ENCODE peak calls at places on chromosomes 3 and 15, in seven cellular contexts. Q is T-helper 2 cell, L is uterus, E is KBM-7, O is T-helper 1 cell, Z is H7, I is globus pallidus. D is an unnamed sample.
A peak's percentile ranks its signal among the peaks of the same experiment; 100 is the strongest.

GRCh38 chr15:90674476-90674875 is 42.7 kb upstream of the BLM start:
- DNase-seq in O (no peak), E (no peak), Z (no peak), L (no peak), I (no peak), Q (no peak), D (no peak)

GRCh38 chr3:195119461-195120198 is 151.3 kb downstream of the XXYLT1 start:
- DNase-seq in L (peak; percentile 64), I (peak; percentile 27), E (no peak), Q (no peak), O (no peak), Z (peak; percentile 87), D (no peak)

GRCh38 chr3:36827133-36827532 is 62.8 kb upstream of the DCLK3 start:
- DNase-seq in L (no peak), E (no peak), Z (no peak), O (no peak), I (no peak), Q (no peak), D (no peak)

GRCh38 chr15:98755138-98755537 is 106.8 kb downstream of the IGF1R start:
- DNase-seq in O (no peak), L (no peak), I (no peak), Z (no peak), E (no peak), Q (no peak), D (no peak)

GRCh38 chr3:152833089-152833488 is 1.8 kb upstream of the P2RY1 start:
- DNase-seq in Z (no peak), E (no peak), I (no peak), L (no peak), Q (no peak), O (no peak), D (no peak)

GRCh38 chr3:118089563-118089962 is 945.1 kb downstream of the IGSF11 start:
- DNase-seq in Z (no peak), O (no peak), Q (no peak), I (no peak), E (no peak), L (no peak), D (no peak)

GRCh38 chr15:66702770-66703539 is 919 bp downstream of the SMAD6 start:
- DNase-seq in E (peak; percentile 60), L (no peak), Z (peak; percentile 75), O (no peak), I (no peak), Q (no peak), D (no peak)

GRCh38 chr3:194884649-194885315 is 199.1 kb downstream of the FAM43A start:
- DNase-seq in L (no peak), Q (no peak), E (no peak), Z (no peak), I (no peak), O (no peak), D (peak; percentile 49)

GRCh38 chr3:63685340-63685739 is 32.9 kb downstream of the SNTN start:
- DNase-seq in L (no peak), I (no peak), O (no peak), E (no peak), Q (no peak), Z (no peak), D (no peak)

GRCh38 chr15:91032919-91033803 is 10.8 kb upstream of the VPS33B start:
- DNase-seq in L (no peak), Z (peak; percentile 85), Q (peak; percentile 40), I (no peak), E (peak; percentile 63), O (peak; percentile 52), D (no peak)

GRCh38 chr3:12372762-12373280 is 84.0 kb downstream of the PPARG start:
- DNase-seq in O (no peak), E (no peak), I (no peak), Q (no peak), Z (no peak), L (no peak), D (no peak)

GRCh38 chr15:82571722-82572222 is 31.5 kb upstream of the RPS17 start:
- DNase-seq in O (no peak), L (peak; percentile 77), E (no peak), Q (no peak), Z (peak; percentile 78), I (peak; percentile 90), D (no peak)

GRCh38 chr3:55446860-55447259 is 40.2 kb downstream of the WNT5A start:
- DNase-seq in Z (no peak), O (no peak), Q (no peak), L (no peak), E (no peak), I (no peak), D (no peak)

GRCh38 chr15:45785897-45786296 is 151.1 kb downstream of the SQOR start:
- DNase-seq in I (no peak), E (no peak), O (no peak), Q (no peak), L (no peak), Z (no peak), D (no peak)

GRCh38 chr15:59699810-59700431 is 10.8 kb upstream of the BNIP2 start:
- DNase-seq in I (no peak), O (no peak), Z (no peak), L (no peak), Q (no peak), E (no peak), D (no peak)

GRCh38 chr15:66835558-66835878 is 133.5 kb downstream of the SMAD6 start:
- DNase-seq in Z (no peak), O (no peak), L (no peak), Q (no peak), I (peak; percentile 22), E (no peak), D (no peak)

GRCh38 chr3:137764563-137765309 is 621 bp downstream of the SOX14 start:
- DNase-seq in L (no peak), O (no peak), I (no peak), Z (peak; percentile 68), Q (no peak), E (no peak), D (no peak)

GRCh38 chr3:146117406-146118285 is 43.3 kb downstream of the PLOD2 start:
- DNase-seq in Q (no peak), O (no peak), L (peak; percentile 28), Z (no peak), I (no peak), E (no peak), D (no peak)

GRCh38 chr3:39333607-39334006 is 4.1 kb downstream of the CCR8 start:
- DNase-seq in Q (no peak), E (no peak), O (no peak), L (no peak), Z (no peak), I (no peak), D (no peak)

GRCh38 chr3:124639406-124640237 is 90.6 kb upstream of the UMPS start:
- DNase-seq in Z (no peak), I (no peak), L (no peak), E (peak; percentile 75), Q (no peak), O (peak; percentile 54), D (no peak)

GRCh38 chr15:81480645-81481053 is 106.6 kb upstream of the TMC3 start:
- DNase-seq in E (peak; percentile 90), I (peak; percentile 67), O (peak; percentile 21), L (peak; percentile 33), Q (no peak), Z (no peak), D (no peak)

GRCh38 chr15:29612701-29613100 is 209.6 kb downstream of the TJP1 start:
- DNase-seq in L (no peak), Q (no peak), O (no peak), E (no peak), I (no peak), Z (no peak), D (no peak)

GRCh38 chr3:49279376-49279775 is 2.3 kb upstream of the C3orf62 start:
- DNase-seq in O (no peak), Q (no peak), L (no peak), E (no peak), Z (no peak), I (no peak), D (no peak)

GRCh38 chr15:77144492-77145070 is 73.7 kb upstream of the TSPAN3 start:
- DNase-seq in I (peak; percentile 8), Q (no peak), O (no peak), Z (no peak), L (no peak), E (no peak), D (no peak)

GRCh38 chr3:172591876-172592771 is 68.9 kb upstream of the TNFSF10 start:
- DNase-seq in I (no peak), O (peak; percentile 92), E (peak; percentile 71), Z (no peak), L (no peak), Q (peak; percentile 73), D (no peak)

GRCh38 chr3:187211532-187212274 is 14.4 kb downstream of the RTP1 start:
- DNase-seq in Z (no peak), L (no peak), E (no peak), O (no peak), I (no peak), Q (no peak), D (no peak)

D was measured in type B pancreatic cell.